ENCODE peak calls at places on chromosomes 12 and 14, in nine cellular contexts. J, C, K, W, Q, M, U, I and G are unnamed samples.

GRCh38 chr12:90327783-90328743 is 619.4 kb upstream of the ATP2B1 start:
- DNase-seq in K (no peak), Q (no peak), I (no peak), U (no peak), J (no peak), W (no peak), C (no peak), M (no peak), G (no peak)

GRCh38 chr12:46435625-46436024 is 63.1 kb upstream of the SLC38A2 start:
- DNase-seq in C (no peak), W (no peak), J (no peak), Q (peak; percentile 19), U (no peak), I (no peak), M (no peak), K (no peak), G (no peak)

GRCh38 chr12:58886474-58886873 is 33.8 kb downstream of the LRIG3 start:
- DNase-seq in U (no peak), W (no peak), K (no peak), I (no peak), J (no peak), M (no peak), Q (no peak), C (no peak), G (no peak)

GRCh38 chr12:117491711-117492110 is 130.3 kb upstream of the NOS1 start:
- DNase-seq in U (no peak), W (no peak), Q (no peak), M (no peak), J (no peak), K (no peak), I (no peak), C (no peak), G (no peak)

GRCh38 chr14:60999536-60999935 is 18.5 kb downstream of the SLC38A6 start:
- DNase-seq in U (no peak), I (no peak), W (no peak), C (no peak), J (no peak), Q (no peak), K (no peak), M (no peak), G (no peak)

GRCh38 chr14:53273671-53274072 is 120.5 kb upstream of the DDHD1 start:
- DNase-seq in Q (peak; percentile 42), W (peak; percentile 42), U (no peak), J (peak; percentile 1), M (peak; percentile 10), I (no peak), K (no peak), C (no peak), G (no peak)

GRCh38 chr12:133226690-133227089 is 9.0 kb downstream of the ANHX start:
- DNase-seq in W (no peak), C (no peak), U (no peak), I (no peak), K (no peak), M (no peak), Q (no peak), J (no peak), G (no peak)

GRCh38 chr12:39692258-39692853 is 72.8 kb upstream of the ABCD2 start:
- DNase-seq in M (no peak), C (no peak), U (no peak), K (no peak), W (no peak), Q (no peak), I (no peak), J (peak; percentile 11), G (no peak)

GRCh38 chr12:96172981-96173380 is 21.2 kb upstream of the ELK3 start:
- DNase-seq in W (no peak), M (no peak), Q (no peak), K (no peak), U (no peak), I (no peak), J (no peak), C (no peak), G (no peak)

GRCh38 chr12:94603434-94604068 is 46.8 kb downstream of the TMCC3 start:
- DNase-seq in J (no peak), K (peak; percentile 67), Q (peak; percentile 27), W (no peak), I (peak; percentile 48), U (peak; percentile 83), M (no peak), C (peak; percentile 29), G (peak; percentile 38)

GRCh38 chr12:112349440-112349839 is 32.8 kb downstream of the HECTD4 start:
- DNase-seq in M (peak; percentile 41), K (no peak), W (no peak), J (peak; percentile 59), U (no peak), Q (no peak), I (no peak), C (no peak), G (no peak)

GRCh38 chr12:94571556-94571955 is 78.8 kb downstream of the TMCC3 start:
- DNase-seq in J (peak; percentile 80), I (peak; percentile 68), Q (peak; percentile 62), C (no peak), U (peak; percentile 83), K (peak; percentile 67), W (peak; percentile 41), M (peak; percentile 76), G (no peak)

GRCh38 chr12:116247377-116247776 is 30.1 kb downstream of the MED13L start:
- DNase-seq in I (no peak), J (no peak), K (no peak), U (no peak), Q (no peak), M (peak; percentile 80), C (no peak), W (no peak), G (no peak)

DNA sequence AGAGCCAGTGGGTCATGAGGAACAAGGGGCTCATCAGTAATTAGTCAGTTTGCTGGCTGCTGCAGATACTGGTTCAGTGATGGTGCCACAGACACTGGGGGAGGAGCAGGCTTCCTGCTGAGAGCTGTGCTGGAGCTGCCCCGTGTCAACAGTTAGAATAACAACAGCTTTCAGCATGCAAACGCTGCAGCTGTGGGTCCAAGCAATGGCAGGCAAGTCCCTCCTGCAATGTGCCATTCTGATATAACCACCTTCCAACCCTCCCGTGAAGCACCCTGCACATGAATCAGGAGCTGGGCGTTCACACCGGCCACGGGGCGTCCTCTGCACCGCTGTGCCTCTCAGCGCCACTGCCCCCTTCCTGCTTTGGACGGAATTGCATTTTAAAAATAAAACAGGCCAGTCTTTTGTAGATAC is 258.4 kb upstream of the SFSWAP start:
- DNase-seq in W (no peak), K (no peak), I (no peak), Q (peak; percentile 59), U (peak; percentile 53), M (no peak), C (no peak), J (no peak), G (no peak)
- TF ChIP-seq CTCF in W (peak; percentile 15), K (peak; percentile 26), I (peak; percentile 5), Q (peak; percentile 46), U (peak; percentile 57), M (no peak), C (peak; percentile 25), J (no peak), G (no peak)

GRCh38 chr14:43795600-43796228 is 711.4 kb downstream of the FSCB start:
- DNase-seq in W (no peak), K (no peak), J (peak; percentile 8), Q (peak; percentile 25), M (peak; percentile 0), U (no peak), I (no peak), C (no peak), G (no peak)
- TF ChIP-seq CTCF in W (peak; percentile 13), K (no peak), J (peak; percentile 26), Q (no peak), M (peak; percentile 15), U (no peak), I (no peak), C (no peak), G (no peak)

GRCh38 chr14:90396342-90397339 is at the start of gene CALM1:
- DNase-seq in I (peak; percentile 93), W (peak; percentile 93), Q (peak; percentile 96), U (peak; percentile 96), C (peak; percentile 97), K (peak; percentile 98), J (peak; percentile 96), M (peak; percentile 93), G (peak; percentile 68)
- TF ChIP-seq CTCF in I (no peak), W (no peak), Q (no peak), U (no peak), C (no peak), K (no peak), J (no peak), M (peak; percentile 10), G (no peak)

DNA sequence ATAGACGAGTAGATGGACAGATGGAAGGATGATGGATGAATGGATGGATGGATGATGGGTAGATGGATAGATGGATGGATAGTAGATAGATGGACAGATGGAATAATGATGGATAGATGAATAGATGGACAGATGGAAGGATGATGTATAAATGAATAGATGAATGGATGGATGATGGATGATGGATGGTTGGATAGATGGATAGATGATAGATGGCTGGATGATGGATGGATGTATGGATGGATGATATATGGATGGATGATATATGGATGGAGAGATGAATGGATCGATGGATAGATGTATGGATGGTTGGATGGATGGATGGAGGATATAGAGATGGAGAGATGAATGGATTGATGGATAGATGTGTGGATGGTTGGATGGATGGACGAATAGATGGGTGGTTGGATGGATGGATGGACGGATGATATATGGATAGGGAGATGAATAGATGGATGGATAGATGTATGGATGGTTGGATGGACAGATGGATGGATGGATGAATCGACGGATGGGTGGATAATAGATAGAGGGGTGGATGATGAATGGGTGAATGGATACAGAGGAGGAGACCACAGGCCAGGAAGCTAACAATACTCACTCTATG is 19.3 kb downstream of the TRPV4 start:
- DNase-seq in W (no peak), I (no peak), M (no peak), U (no peak), K (no peak), C (no peak), Q (no peak), J (no peak), G (no peak)
- TF ChIP-seq CTCF in W (no peak), I (no peak), M (no peak), U (no peak), K (no peak), C (no peak), Q (no peak), J (no peak), G (no peak)

DNA sequence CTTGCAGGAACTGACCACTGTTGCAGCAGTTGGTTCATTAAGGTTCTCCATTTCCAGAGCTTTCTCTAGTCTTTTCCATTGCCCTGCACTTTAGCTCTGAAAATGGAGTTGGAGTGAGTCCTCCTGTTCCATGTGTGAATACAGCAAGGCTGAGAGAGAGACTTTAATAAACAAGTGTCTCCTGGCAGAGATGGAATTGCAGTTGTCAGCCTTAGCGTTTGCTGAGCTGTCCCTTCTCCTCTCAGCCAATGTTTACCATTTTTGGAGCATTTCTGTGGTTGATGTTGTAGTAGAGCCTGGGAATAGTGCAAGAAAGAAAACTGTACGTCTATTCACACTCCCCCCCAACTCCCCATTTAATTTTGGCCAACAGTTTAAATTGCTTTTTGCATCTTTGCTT is 7.5 kb upstream of the MANSC4 start:
- DNase-seq in M (peak; percentile 86), W (no peak), I (no peak), C (no peak), Q (no peak), J (no peak), U (no peak), K (no peak), G (no peak)
- TF ChIP-seq CTCF in M (no peak), W (no peak), I (no peak), C (no peak), Q (no peak), J (no peak), U (no peak), K (no peak), G (no peak)

GRCh38 chr14:77409131-77409533 is 14.2 kb downstream of the NOXRED1 start:
- DNase-seq in M (no peak), J (no peak), K (no peak), I (no peak), C (no peak), W (no peak), Q (peak; percentile 64), U (peak; percentile 6), G (no peak)
- TF ChIP-seq CTCF in M (peak; percentile 11), J (peak; percentile 20), K (no peak), I (peak; percentile 8), C (no peak), W (no peak), Q (peak; percentile 45), U (no peak), G (no peak)